ENCODE peak calls at places on chromosomes 4 and X, in six cellular contexts. One of them, this sample, is unnamed.

GRCh38 chr4:47109379-47109778 is 78.0 kb downstream of the GABRB1 start:
- DNase-seq in HFF-Myc: no peak
- DNase-seq in CD4-positive, alpha-beta T cell: no peak
- DNase-seq in heart right ventricle: no peak
- DNase-seq in nephron progenitor cell: no peak
- DNase-seq in GM10248: no peak
- DNase-seq in this sample: no peak

GRCh38 chr4:157014621-157015591 is 43.3 kb upstream of the PDGFC start:
- DNase-seq in HFF-Myc: peak; percentile 70
- DNase-seq in CD4-positive, alpha-beta T cell: no peak
- DNase-seq in heart right ventricle: no peak
- DNase-seq in nephron progenitor cell: no peak
- DNase-seq in GM10248: no peak
- DNase-seq in this sample: peak; percentile 94

GRCh38 chrX:1941291-1941690 is 326.4 kb downstream of the ASMT start:
- DNase-seq in HFF-Myc: no peak
- DNase-seq in CD4-positive, alpha-beta T cell: no peak
- DNase-seq in heart right ventricle: no peak
- DNase-seq in nephron progenitor cell: no peak
- DNase-seq in GM10248: no peak
- DNase-seq in this sample: no peak

GRCh38 chr4:118904935-118905334 is 16.3 kb downstream of the SYNPO2 start:
- DNase-seq in HFF-Myc: no peak
- DNase-seq in CD4-positive, alpha-beta T cell: no peak
- DNase-seq in heart right ventricle: no peak
- DNase-seq in nephron progenitor cell: no peak
- DNase-seq in GM10248: no peak
- DNase-seq in this sample: peak; percentile 59

GRCh38 chr4:152937535-152938236 is 1.6 kb downstream of the FHDC1 start:
- DNase-seq in HFF-Myc: no peak
- DNase-seq in CD4-positive, alpha-beta T cell: no peak
- DNase-seq in heart right ventricle: peak; percentile 35
- DNase-seq in nephron progenitor cell: peak; percentile 57
- DNase-seq in GM10248: peak; percentile 47
- DNase-seq in this sample: no peak

GRCh38 chrX:16643160-16643559 is 6.8 kb upstream of the S100G start:
- DNase-seq in HFF-Myc: no peak
- DNase-seq in CD4-positive, alpha-beta T cell: no peak
- DNase-seq in heart right ventricle: no peak
- DNase-seq in nephron progenitor cell: no peak
- DNase-seq in GM10248: no peak
- DNase-seq in this sample: peak; percentile 15

GRCh38 chr4:40937140-40937725 is 187.5 kb downstream of the NSUN7 start:
- DNase-seq in HFF-Myc: no peak
- DNase-seq in CD4-positive, alpha-beta T cell: no peak
- DNase-seq in heart right ventricle: no peak
- DNase-seq in nephron progenitor cell: no peak
- DNase-seq in GM10248: no peak
- DNase-seq in this sample: no peak

GRCh38 chr4:165814256-165815010 is 58.6 kb upstream of the TLL1 start:
- DNase-seq in HFF-Myc: no peak
- DNase-seq in CD4-positive, alpha-beta T cell: no peak
- DNase-seq in heart right ventricle: no peak
- DNase-seq in nephron progenitor cell: no peak
- DNase-seq in GM10248: no peak
- DNase-seq in this sample: no peak

GRCh38 chr4:127732623-127733199 is 2.5 kb downstream of the SLC25A31 start:
- DNase-seq in HFF-Myc: peak; percentile 32
- DNase-seq in CD4-positive, alpha-beta T cell: no peak
- DNase-seq in heart right ventricle: no peak
- DNase-seq in nephron progenitor cell: no peak
- DNase-seq in GM10248: peak; percentile 56
- DNase-seq in this sample: peak; percentile 31

GRCh38 chr4:131091896-131092295 is 1995.9 kb downstream of the C4orf33 start:
- DNase-seq in HFF-Myc: peak; percentile 0
- DNase-seq in CD4-positive, alpha-beta T cell: no peak
- DNase-seq in heart right ventricle: no peak
- DNase-seq in nephron progenitor cell: no peak
- DNase-seq in GM10248: no peak
- DNase-seq in this sample: no peak

GRCh38 chr4:140070369-140070768 is 83.6 kb downstream of the MAML3 start:
- DNase-seq in HFF-Myc: no peak
- DNase-seq in CD4-positive, alpha-beta T cell: no peak
- DNase-seq in heart right ventricle: no peak
- DNase-seq in nephron progenitor cell: no peak
- DNase-seq in GM10248: no peak
- DNase-seq in this sample: no peak

GRCh38 chr4:81052119-81053068 is 21.9 kb downstream of the BMP3 start:
- DNase-seq in HFF-Myc: peak; percentile 32
- DNase-seq in CD4-positive, alpha-beta T cell: peak; percentile 25
- DNase-seq in heart right ventricle: peak; percentile 16
- DNase-seq in nephron progenitor cell: peak; percentile 85
- DNase-seq in GM10248: peak; percentile 26
- DNase-seq in this sample: peak; percentile 54

GRCh38 chr4:141004844-141005243 is 128.4 kb downstream of the RNF150 start:
- DNase-seq in HFF-Myc: no peak
- DNase-seq in CD4-positive, alpha-beta T cell: no peak
- DNase-seq in heart right ventricle: no peak
- DNase-seq in nephron progenitor cell: no peak
- DNase-seq in GM10248: no peak
- DNase-seq in this sample: no peak

GRCh38 chr4:34766935-34767859 is 1477.1 kb downstream of the ARAP2 start:
- DNase-seq in HFF-Myc: no peak
- DNase-seq in CD4-positive, alpha-beta T cell: no peak
- DNase-seq in heart right ventricle: no peak
- DNase-seq in nephron progenitor cell: no peak
- DNase-seq in GM10248: no peak
- DNase-seq in this sample: no peak

GRCh38 chr4:1910643-1911042 is 39.5 kb downstream of the NSD2 start:
- DNase-seq in HFF-Myc: no peak
- DNase-seq in CD4-positive, alpha-beta T cell: no peak
- DNase-seq in heart right ventricle: no peak
- DNase-seq in nephron progenitor cell: peak; percentile 50
- DNase-seq in GM10248: no peak
- DNase-seq in this sample: peak; percentile 71

GRCh38 chrX:121570072-121570841 is 522.8 kb downstream of the GLUD2 start:
- DNase-seq in HFF-Myc: no peak
- DNase-seq in CD4-positive, alpha-beta T cell: no peak
- DNase-seq in heart right ventricle: no peak
- DNase-seq in nephron progenitor cell: no peak
- DNase-seq in GM10248: no peak
- DNase-seq in this sample: no peak

GRCh38 chr4:40547446-40548132 is 82.1 kb downstream of the RBM47 start:
- DNase-seq in HFF-Myc: no peak
- DNase-seq in CD4-positive, alpha-beta T cell: no peak
- DNase-seq in heart right ventricle: no peak
- DNase-seq in nephron progenitor cell: no peak
- DNase-seq in GM10248: no peak
- DNase-seq in this sample: no peak

GRCh38 chr4:19262467-19262866 is 989.2 kb upstream of the SLIT2 start:
- DNase-seq in HFF-Myc: no peak
- DNase-seq in CD4-positive, alpha-beta T cell: no peak
- DNase-seq in heart right ventricle: no peak
- DNase-seq in nephron progenitor cell: no peak
- DNase-seq in GM10248: no peak
- DNase-seq in this sample: no peak

GRCh38 chr4:163279713-163280112 is 52.7 kb downstream of the NPY1R start:
- DNase-seq in HFF-Myc: no peak
- DNase-seq in CD4-positive, alpha-beta T cell: no peak
- DNase-seq in heart right ventricle: no peak
- DNase-seq in nephron progenitor cell: no peak
- DNase-seq in GM10248: no peak
- DNase-seq in this sample: no peak

GRCh38 chrX:72003811-72004750 is 93.4 kb downstream of the NHSL2 start:
- DNase-seq in HFF-Myc: peak; percentile 70
- DNase-seq in CD4-positive, alpha-beta T cell: no peak
- DNase-seq in heart right ventricle: peak; percentile 33
- DNase-seq in nephron progenitor cell: peak; percentile 47
- DNase-seq in GM10248: no peak
- DNase-seq in this sample: no peak

GRCh38 chrX:153411255-153411987 is at the start of gene ZFP92:
- DNase-seq in HFF-Myc: no peak
- DNase-seq in CD4-positive, alpha-beta T cell: peak; percentile 13
- DNase-seq in heart right ventricle: peak; percentile 58
- DNase-seq in nephron progenitor cell: peak; percentile 39
- DNase-seq in GM10248: peak; percentile 80
- DNase-seq in this sample: no peak

GRCh38 chr4:176409627-176410026 is 89.9 kb downstream of the SPCS3 start:
- DNase-seq in HFF-Myc: no peak
- DNase-seq in CD4-positive, alpha-beta T cell: no peak
- DNase-seq in heart right ventricle: no peak
- DNase-seq in nephron progenitor cell: no peak
- DNase-seq in GM10248: no peak
- DNase-seq in this sample: no peak

GRCh38 chr4:38868055-38868965 is 704 bp downstream of the FAM114A1 start:
- DNase-seq in HFF-Myc: no peak
- DNase-seq in CD4-positive, alpha-beta T cell: no peak
- DNase-seq in heart right ventricle: peak; percentile 57
- DNase-seq in nephron progenitor cell: peak; percentile 31
- DNase-seq in GM10248: no peak
- DNase-seq in this sample: no peak

GRCh38 chr4:113762061-113762850 is 718 bp upstream of the CAMK2D start:
- DNase-seq in HFF-Myc: peak; percentile 99
- DNase-seq in CD4-positive, alpha-beta T cell: peak; percentile 98
- DNase-seq in heart right ventricle: peak; percentile 98
- DNase-seq in nephron progenitor cell: peak; percentile 95
- DNase-seq in GM10248: peak; percentile 91
- DNase-seq in this sample: peak; percentile 100
- TF ChIP-seq CTCF in HFF-Myc: no peak
- TF ChIP-seq CTCF in CD4-positive, alpha-beta T cell: no peak
- TF ChIP-seq CTCF in heart right ventricle: no peak
- TF ChIP-seq CTCF in nephron progenitor cell: no peak
- TF ChIP-seq CTCF in GM10248: no peak
- TF ChIP-seq CTCF in this sample: no peak

DNA sequence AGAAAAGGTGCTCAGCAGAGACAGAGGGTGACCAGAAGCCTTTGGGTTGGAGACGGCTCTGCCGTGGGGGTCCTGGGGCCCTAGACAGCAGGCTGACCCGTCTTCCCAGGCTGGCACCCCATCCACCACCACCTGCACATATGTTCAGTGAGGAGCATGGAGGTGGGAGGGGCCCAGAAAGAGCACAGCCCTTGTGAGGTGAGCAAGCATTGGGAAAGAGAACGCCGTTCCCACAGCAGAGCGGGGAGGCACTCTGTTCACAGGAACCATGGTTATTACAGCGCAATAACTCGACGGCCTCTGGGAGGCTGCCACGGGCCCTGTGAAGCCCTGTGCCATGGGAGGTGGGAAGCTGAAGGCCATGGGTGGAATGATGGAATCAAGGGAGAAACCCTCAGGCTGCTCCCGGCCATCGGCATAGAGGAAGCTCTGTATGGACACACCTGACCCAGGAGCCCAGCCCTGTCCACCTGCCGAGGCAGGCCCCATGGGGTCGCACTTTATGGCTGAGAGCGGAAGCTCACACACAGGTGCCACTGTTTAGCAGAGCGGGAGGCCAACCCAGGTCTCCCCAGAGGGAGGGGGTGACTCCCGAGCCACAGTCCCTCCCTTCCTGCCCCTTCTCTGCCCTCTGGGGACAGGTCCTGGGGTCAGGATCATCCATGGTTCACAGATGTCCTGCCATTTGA is 93.5 kb upstream of the AFAP1 start:
- DNase-seq in HFF-Myc: no peak
- DNase-seq in CD4-positive, alpha-beta T cell: no peak
- DNase-seq in heart right ventricle: no peak
- DNase-seq in nephron progenitor cell: no peak
- DNase-seq in GM10248: no peak
- DNase-seq in this sample: no peak
- TF ChIP-seq CTCF in HFF-Myc: no peak
- TF ChIP-seq CTCF in CD4-positive, alpha-beta T cell: no peak
- TF ChIP-seq CTCF in heart right ventricle: no peak
- TF ChIP-seq CTCF in nephron progenitor cell: no peak
- TF ChIP-seq CTCF in GM10248: no peak
- TF ChIP-seq CTCF in this sample: no peak

DNA sequence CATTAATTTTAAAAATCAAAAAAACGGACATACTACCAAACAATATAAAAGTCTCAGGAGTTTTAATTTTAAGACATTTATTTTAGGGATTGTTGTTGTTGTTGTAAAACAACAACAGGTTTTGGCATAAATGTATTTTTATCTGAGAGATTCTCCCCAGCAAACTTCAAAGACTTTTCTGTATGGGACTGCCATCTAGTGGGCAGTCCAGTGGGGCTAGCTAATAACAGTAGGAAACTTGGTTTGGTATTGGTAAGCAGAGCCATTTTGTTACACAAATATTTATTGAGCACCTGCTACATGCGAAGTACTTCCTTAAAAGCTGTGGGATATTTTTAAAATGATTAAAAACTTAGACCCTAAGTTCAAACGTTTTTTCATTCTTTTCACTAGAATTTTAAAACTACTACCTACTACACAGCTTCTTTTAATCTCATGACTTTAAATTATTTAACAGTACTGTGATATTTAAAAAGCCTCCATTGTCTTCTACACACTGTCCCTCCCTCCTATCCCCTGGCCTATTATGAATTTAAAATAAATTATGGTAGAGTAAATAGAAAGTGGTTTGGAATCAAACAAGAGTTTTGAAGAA is 1028.4 kb upstream of the INTU start:
- DNase-seq in HFF-Myc: no peak
- DNase-seq in CD4-positive, alpha-beta T cell: no peak
- DNase-seq in heart right ventricle: no peak
- DNase-seq in nephron progenitor cell: peak; percentile 22
- DNase-seq in GM10248: peak; percentile 18
- DNase-seq in this sample: peak; percentile 16
- TF ChIP-seq CTCF in HFF-Myc: peak; percentile 78
- TF ChIP-seq CTCF in CD4-positive, alpha-beta T cell: no peak
- TF ChIP-seq CTCF in heart right ventricle: peak; percentile 28
- TF ChIP-seq CTCF in nephron progenitor cell: peak; percentile 76
- TF ChIP-seq CTCF in GM10248: peak; percentile 66
- TF ChIP-seq CTCF in this sample: peak; percentile 86

GRCh38 chr4:154045086-154045485 is 256.2 kb upstream of the SFRP2 start:
- DNase-seq in HFF-Myc: no peak
- DNase-seq in CD4-positive, alpha-beta T cell: no peak
- DNase-seq in heart right ventricle: no peak
- DNase-seq in nephron progenitor cell: no peak
- DNase-seq in GM10248: no peak
- DNase-seq in this sample: no peak

GRCh38 chr4:154044118-154044517 is 255.2 kb upstream of the SFRP2 start:
- DNase-seq in HFF-Myc: no peak
- DNase-seq in CD4-positive, alpha-beta T cell: no peak
- DNase-seq in heart right ventricle: no peak
- DNase-seq in nephron progenitor cell: no peak
- DNase-seq in GM10248: no peak
- DNase-seq in this sample: no peak

DNA sequence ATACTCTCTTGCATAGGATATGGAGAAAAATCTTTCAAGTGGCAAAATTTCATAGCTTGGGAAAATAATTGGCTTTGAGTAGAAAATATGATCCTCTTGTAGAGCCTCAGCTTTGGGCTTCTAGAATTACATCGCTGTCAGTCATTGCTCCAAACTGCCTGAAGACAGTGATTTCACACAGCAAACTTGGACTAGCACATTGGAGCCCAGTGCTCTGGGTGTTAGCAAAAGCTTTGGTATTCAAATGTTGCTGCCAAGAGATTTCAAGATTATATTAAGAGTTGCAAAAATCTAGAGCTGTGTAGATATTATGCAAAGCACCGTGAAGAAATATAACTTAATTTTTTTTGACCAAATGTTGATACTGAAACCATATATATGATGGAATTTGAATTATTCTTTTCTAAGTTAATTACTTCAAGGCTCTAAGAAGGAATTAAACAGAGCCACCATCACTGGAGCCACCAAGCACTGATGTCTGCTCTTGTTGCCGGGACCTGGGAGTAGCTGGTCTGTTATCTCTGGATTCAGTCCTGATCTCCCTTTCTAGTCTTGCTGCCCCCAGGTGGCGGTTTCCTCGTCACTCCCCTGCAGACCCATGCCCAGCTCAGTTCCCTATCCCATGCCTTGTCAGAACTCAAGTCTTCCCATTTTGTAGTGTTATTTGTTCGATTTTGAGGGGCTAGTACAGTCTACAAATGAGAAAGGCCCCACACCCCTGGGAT is 260.7 kb upstream of the SFRP2 start:
- DNase-seq in HFF-Myc: no peak
- DNase-seq in CD4-positive, alpha-beta T cell: no peak
- DNase-seq in heart right ventricle: no peak
- DNase-seq in nephron progenitor cell: peak; percentile 21
- DNase-seq in GM10248: no peak
- DNase-seq in this sample: peak; percentile 28
- TF ChIP-seq CTCF in HFF-Myc: peak; percentile 19
- TF ChIP-seq CTCF in CD4-positive, alpha-beta T cell: no peak
- TF ChIP-seq CTCF in heart right ventricle: no peak
- TF ChIP-seq CTCF in nephron progenitor cell: no peak
- TF ChIP-seq CTCF in GM10248: no peak
- TF ChIP-seq CTCF in this sample: no peak

This sample was measured in brain microvascular endothelial cell.